ENCODE peak calls at places on chromosomes 6 and 20, in ten cellular contexts. K is spleen, R is uterus, Q is H54, T is A549, I is IMR-90, O is Peyer's patch, B is endothelial cell of umbilical vein, V is sigmoid colon, P is body of pancreas. U is an unnamed sample.

GRCh38 chr6:54988576-54988975 is 142.0 kb downstream of the FAM83B start:
- DNase-seq in K (no peak), R (no peak), Q (no peak), T (no peak), I (peak), O (no peak), B (no peak), V (no peak), P (no peak), U (no peak)

GRCh38 chr20:33863440-33864323 is 52.5 kb downstream of the CHMP4B start:
- DNase-seq in K (no peak), R (no peak), Q (no peak), T (no peak), I (no peak), O (no peak), B (no peak), V (no peak), P (no peak), U (no peak)

GRCh38 chr6:20839624-20840023 is 305.4 kb downstream of the CDKAL1 start:
- DNase-seq in K (no peak), R (no peak), Q (no peak), T (no peak), I (no peak), O (no peak), B (no peak), V (no peak), P (no peak), U (no peak)

GRCh38 chr6:80433010-80433665 is 326.7 kb downstream of the BCKDHB start:
- DNase-seq in K (no peak), R (no peak), Q (no peak), T (no peak), I (no peak), O (no peak), B (no peak), V (no peak), P (no peak), U (no peak)

GRCh38 chr20:8535403-8536003 is 403.4 kb downstream of the PLCB1 start:
- DNase-seq in K (no peak), R (no peak), Q (no peak), T (peak), I (no peak), O (no peak), B (peak), V (no peak), P (no peak), U (no peak)

GRCh38 chr20:13384132-13384531 is 163.1 kb downstream of the ISM1 start:
- DNase-seq in K (no peak), R (no peak), Q (no peak), T (no peak), I (no peak), O (no peak), B (no peak), V (no peak), P (no peak), U (no peak)

GRCh38 chr6:43758617-43759050 is 11.4 kb upstream of the VEGFA start:
- DNase-seq in K (peak), R (no peak), Q (no peak), T (peak), I (no peak), O (peak), B (peak), V (peak), P (peak), U (peak)

GRCh38 chr20:59850018-59850641 is 83.3 kb downstream of the SYCP2 start:
- DNase-seq in K (no peak), R (no peak), Q (no peak), T (peak), I (peak), O (no peak), B (peak), V (no peak), P (no peak), U (peak)

GRCh38 chr6:16318538-16318937 is 80.2 kb downstream of the GMPR start:
- DNase-seq in K (no peak), R (no peak), Q (no peak), T (no peak), I (peak), O (no peak), B (no peak), V (no peak), P (no peak), U (no peak)

GRCh38 chr20:55533601-55534000 is 471.7 kb downstream of the CBLN4 start:
- DNase-seq in K (no peak), R (no peak), Q (no peak), T (no peak), I (no peak), O (no peak), B (no peak), V (no peak), P (no peak), U (no peak)

GRCh38 chr6:30613251-30614043 is 3.6 kb downstream of the PPP1R10 start:
- DNase-seq in K (no peak), R (no peak), Q (no peak), T (no peak), I (peak), O (no peak), B (peak), V (peak), P (no peak), U (no peak)

GRCh38 chr20:32638848-32639247 is 34.9 kb downstream of the C20orf203 start:
- DNase-seq in K (no peak), R (no peak), Q (no peak), T (no peak), I (no peak), O (no peak), B (no peak), V (no peak), P (no peak), U (peak)

GRCh38 chr6:43992783-43993505 is 134.3 kb downstream of the MRPL14 start:
- DNase-seq in K (no peak), R (no peak), Q (no peak), T (no peak), I (no peak), O (peak), B (no peak), V (peak), P (peak), U (no peak)

GRCh38 chr20:33803921-33804337 is 7.2 kb upstream of the CHMP4B start:
- DNase-seq in K (no peak), R (no peak), Q (peak), T (no peak), I (peak), O (no peak), B (peak), V (no peak), P (no peak), U (no peak)

GRCh38 chr6:33597551-33598322 is 17.7 kb upstream of the BAK1 start:
- DNase-seq in K (no peak), R (no peak), Q (no peak), T (no peak), I (no peak), O (no peak), B (no peak), V (no peak), P (no peak), U (no peak)

GRCh38 chr20:55514498-55514897 is 490.8 kb downstream of the CBLN4 start:
- DNase-seq in K (no peak), R (no peak), Q (no peak), T (no peak), I (no peak), O (no peak), B (no peak), V (no peak), P (no peak), U (no peak)

GRCh38 chr6:132443206-132443605 is 41.9 kb upstream of the MOXD1 start:
- DNase-seq in K (no peak), R (no peak), Q (no peak), T (no peak), I (peak), O (no peak), B (no peak), V (no peak), P (no peak), U (no peak)

GRCh38 chr6:44576132-44576601 is 188.7 kb downstream of the CDC5L start:
- DNase-seq in K (no peak), R (no peak), Q (no peak), T (no peak), I (peak), O (no peak), B (no peak), V (no peak), P (no peak), U (no peak)

GRCh38 chr6:79711167-79711566 is 80.0 kb downstream of the SH3BGRL2 start:
- DNase-seq in K (no peak), R (no peak), Q (no peak), T (no peak), I (no peak), O (no peak), B (no peak), V (no peak), P (no peak), U (no peak)

GRCh38 chr6:50602191-50602810 is 111.0 kb upstream of the TFAP2D start:
- DNase-seq in K (no peak), R (no peak), Q (no peak), T (no peak), I (peak), O (no peak), B (peak), V (no peak), P (no peak), U (peak)

GRCh38 chr6:36820700-36821580 is 18.3 kb downstream of the CPNE5 start:
- DNase-seq in K (no peak), R (no peak), Q (no peak), T (no peak), I (peak), O (no peak), B (peak), V (no peak), P (no peak), U (no peak)

GRCh38 chr6:14985366-14985765 is 260.5 kb upstream of the JARID2 start:
- DNase-seq in K (no peak), R (no peak), Q (no peak), T (no peak), I (no peak), O (no peak), B (no peak), V (no peak), P (no peak), U (no peak)

GRCh38 chr6:159778542-159778941 is 10.9 kb downstream of the TCP1 start:
- DNase-seq in K (no peak), R (no peak), Q (no peak), T (no peak), I (no peak), O (no peak), B (no peak), V (no peak), P (no peak), U (no peak)

GRCh38 chr6:116456927-116457326 is 4.2 kb upstream of the CALHM6 start:
- DNase-seq in K (no peak), R (no peak), Q (no peak), T (no peak), I (no peak), O (no peak), B (no peak), V (no peak), P (no peak), U (no peak)

GRCh38 chr6:39561536-39562266 is 163.5 kb downstream of the KIF6 start:
- DNase-seq in K (no peak), R (peak), Q (no peak), T (no peak), I (no peak), O (no peak), B (no peak), V (no peak), P (peak), U (no peak)

GRCh38 chr20:5658897-5659296 is 91.3 kb upstream of the SHLD1 start:
- DNase-seq in K (peak), R (peak), Q (peak), T (peak), I (peak), O (no peak), B (peak), V (peak), P (peak), U (peak)

GRCh38 chr20:46406986-46407670 is 713 bp upstream of the ELMO2 start:
- DNase-seq in K (peak), R (peak), Q (no peak), T (no peak), I (peak), O (peak), B (no peak), V (peak), P (peak), U (no peak)
- TF ChIP-seq POLR2A in K (no peak), R (no peak), Q (no peak), T (no peak), I (no peak), O (no peak), B (no peak), V (no peak), P (peak), U (no peak)

GRCh38 chr6:135182993-135183531 is 2.0 kb downstream of the MYB start:
- DNase-seq in K (peak), R (no peak), Q (no peak), T (no peak), I (no peak), O (peak), B (no peak), V (no peak), P (no peak), U (peak)

GRCh38 chr6:135182120-135182992 is 1.2 kb downstream of the MYB start:
- DNase-seq in K (peak), R (peak), Q (peak), T (no peak), I (no peak), O (peak), B (peak), V (no peak), P (no peak), U (peak)

GRCh38 chr6:135181333-135182119 is 418 bp downstream of the MYB start:
- DNase-seq in K (peak), R (no peak), Q (peak), T (no peak), I (no peak), O (peak), B (peak), V (no peak), P (no peak), U (peak)

GRCh38 chr6:135179920-135180457 is 1.1 kb upstream of the MYB start:
- DNase-seq in K (no peak), R (no peak), Q (no peak), T (no peak), I (peak), O (no peak), B (no peak), V (no peak), P (no peak), U (no peak)

GRCh38 chr6:135180458-135181332 is at the start of gene MYB:
- DNase-seq in K (peak), R (peak), Q (peak), T (peak), I (peak), O (peak), B (peak), V (no peak), P (peak), U (peak)
- TF ChIP-seq POLR2A in K (no peak), R (no peak), Q (peak), T (no peak), I (no peak), O (no peak), B (no peak), V (no peak), P (no peak), U (peak)

DNA sequence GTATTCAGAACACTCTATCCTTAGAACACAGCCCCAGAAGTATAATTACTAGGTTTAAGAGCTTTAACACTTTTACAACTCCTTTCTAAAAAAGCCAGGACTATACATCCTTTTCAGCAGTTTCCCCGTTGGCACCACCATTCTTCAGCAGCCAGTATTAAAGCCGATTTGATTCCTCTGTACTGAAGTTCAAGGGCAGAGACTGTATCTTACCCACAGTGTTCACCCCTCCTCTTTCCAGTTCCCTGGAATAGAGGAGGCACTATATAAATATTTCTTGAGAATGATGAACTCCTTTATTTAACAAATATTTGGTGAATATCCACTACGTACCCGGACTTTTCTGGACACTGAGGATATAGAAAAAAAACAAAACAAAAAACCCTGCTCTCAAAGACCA is 15.8 kb downstream of the SEC63 start:
- DNase-seq in K (no peak), R (no peak), Q (no peak), T (no peak), I (no peak), O (no peak), B (no peak), V (no peak), P (no peak), U (no peak)
- TF ChIP-seq POLR2A in K (no peak), R (no peak), Q (no peak), T (no peak), I (no peak), O (no peak), B (no peak), V (no peak), P (no peak), U (no peak)

GRCh38 chr6:11188161-11188915 is 44.1 kb downstream of the NEDD9 start:
- DNase-seq in K (no peak), R (no peak), Q (no peak), T (peak), I (peak), O (no peak), B (no peak), V (no peak), P (peak), U (no peak)
- TF ChIP-seq POLR2A in K (no peak), R (no peak), Q (no peak), T (no peak), I (no peak), O (no peak), B (no peak), V (no peak), P (no peak), U (no peak)

DNA sequence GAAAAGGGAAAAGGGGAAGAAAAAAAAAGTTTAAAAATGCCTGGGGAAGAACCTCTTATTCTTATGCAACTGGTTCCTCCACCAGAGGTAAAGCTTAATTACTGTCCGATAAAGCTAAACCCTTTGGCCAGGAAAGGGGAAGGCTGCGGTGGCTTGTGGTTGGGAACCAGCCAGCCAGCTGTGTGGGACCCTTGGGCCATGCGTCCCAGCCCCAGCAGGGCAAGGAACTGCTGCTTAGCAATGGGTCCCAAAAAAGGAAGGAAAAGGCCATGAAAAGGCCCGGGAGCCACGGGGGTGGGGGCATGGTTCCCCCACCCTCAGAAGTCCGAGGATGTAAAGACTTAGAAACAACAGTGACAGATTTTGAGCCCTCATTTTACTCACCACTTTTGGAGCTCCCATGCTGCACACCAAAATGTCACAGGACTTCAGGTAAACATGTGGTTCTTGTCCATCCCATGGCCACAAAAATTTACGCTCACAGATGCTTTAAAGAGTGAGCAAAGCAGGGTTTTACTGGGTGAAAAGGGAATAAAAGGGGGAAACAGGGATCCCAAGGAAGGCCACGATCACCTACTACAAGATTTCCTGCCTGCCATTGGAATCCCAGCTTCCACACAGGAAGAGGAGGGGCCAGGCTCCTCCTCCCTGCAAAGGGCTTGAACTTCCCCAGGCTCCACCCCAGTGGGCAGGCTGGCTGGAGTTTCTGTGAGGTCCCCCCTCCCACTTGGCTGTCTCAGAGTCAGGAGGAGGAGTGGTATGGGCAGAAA is 1234.7 kb upstream of the GJE1 start:
- DNase-seq in K (peak), R (no peak), Q (peak), T (no peak), I (no peak), O (no peak), B (no peak), V (peak), P (no peak), U (no peak)
- TF ChIP-seq POLR2A in K (no peak), R (no peak), Q (no peak), T (no peak), I (no peak), O (no peak), B (no peak), V (no peak), P (no peak), U (no peak)

GRCh38 chr6:56866917-56867522 is 87.9 kb upstream of the BEND6 start:
- DNase-seq in K (no peak), R (no peak), Q (no peak), T (no peak), I (peak), O (no peak), B (peak), V (no peak), P (no peak), U (no peak)

GRCh38 chr6:56862415-56863175 is 92.3 kb upstream of the BEND6 start:
- DNase-seq in K (no peak), R (no peak), Q (no peak), T (no peak), I (peak), O (no peak), B (peak), V (no peak), P (no peak), U (no peak)

GRCh38 chr6:56863366-56863765 is 91.5 kb upstream of the BEND6 start:
- DNase-seq in K (no peak), R (no peak), Q (no peak), T (peak), I (peak), O (no peak), B (peak), V (no peak), P (no peak), U (no peak)

GRCh38 chr6:56864171-56864616 is 90.7 kb upstream of the BEND6 start:
- DNase-seq in K (no peak), R (no peak), Q (no peak), T (no peak), I (peak), O (no peak), B (peak), V (no peak), P (no peak), U (no peak)

DNA sequence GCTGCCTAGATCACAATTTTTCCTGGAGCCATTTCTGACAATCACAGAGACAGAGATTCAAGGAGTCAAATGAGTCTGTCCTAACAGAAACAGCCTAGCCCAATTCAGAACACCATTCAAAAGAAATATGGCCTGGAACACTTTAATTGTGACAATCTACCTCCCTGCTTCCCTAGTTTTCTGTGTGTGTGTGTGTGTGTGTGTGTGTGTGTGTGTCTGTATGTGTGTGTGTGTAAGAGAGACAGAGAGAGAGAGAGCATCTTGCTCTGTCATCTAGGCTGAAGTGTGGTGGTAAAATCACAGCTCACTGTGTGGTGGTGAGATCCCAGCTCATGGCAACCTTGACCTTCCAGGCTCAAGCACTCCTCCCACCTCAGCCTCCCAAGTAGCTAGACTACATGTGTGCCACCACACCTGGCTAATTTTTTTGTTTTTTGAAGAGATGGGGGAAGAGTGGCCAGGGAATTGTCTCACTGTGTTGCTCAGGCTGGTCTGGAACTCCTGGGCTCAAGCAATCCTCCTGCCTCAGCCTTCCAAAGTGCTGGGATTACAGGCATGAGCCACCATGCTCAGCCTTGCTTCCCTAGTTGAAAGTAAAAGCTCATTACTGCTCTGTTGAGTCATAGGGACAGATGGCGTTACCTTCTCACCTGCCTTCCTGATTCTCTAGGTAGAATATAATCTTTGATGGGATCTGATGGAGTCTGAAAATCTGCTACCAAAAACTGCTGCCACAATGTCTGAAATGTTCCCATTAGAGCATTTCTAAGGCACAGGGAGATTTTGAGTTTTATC is 89.6 kb upstream of the BEND6 start:
- DNase-seq in K (no peak), R (no peak), Q (no peak), T (no peak), I (no peak), O (no peak), B (no peak), V (no peak), P (no peak), U (no peak)
- TF ChIP-seq POLR2A in K (no peak), R (no peak), Q (no peak), T (no peak), I (no peak), O (no peak), B (no peak), V (no peak), P (no peak), U (no peak)

DNA sequence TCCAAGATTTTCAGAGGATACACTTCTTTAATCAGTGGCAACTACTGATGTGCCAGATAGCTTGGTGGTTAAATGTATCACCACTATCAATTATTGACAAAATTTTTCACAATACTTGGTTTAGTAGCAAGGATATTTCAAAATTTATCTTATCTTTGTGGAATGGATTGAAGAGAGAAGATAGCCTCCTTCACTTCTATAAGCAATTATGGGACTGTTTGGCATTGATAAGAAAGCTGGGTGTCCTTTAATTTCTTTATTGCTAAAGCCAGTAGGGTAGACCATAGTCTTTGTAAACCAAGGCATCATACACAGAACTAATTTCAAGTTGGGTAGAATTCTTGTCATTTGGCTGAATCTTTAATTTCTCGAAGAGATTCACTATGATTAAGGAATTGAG is 4.9 kb upstream of the RNF182 start:
- DNase-seq in K (no peak), R (no peak), Q (no peak), T (no peak), I (no peak), O (no peak), B (no peak), V (no peak), P (no peak), U (peak)
- TF ChIP-seq POLR2A in K (no peak), R (no peak), Q (no peak), T (no peak), I (no peak), O (no peak), B (no peak), V (no peak), P (no peak), U (no peak)